ENCODE peak calls at places on chromosome 22, in eight cellular contexts. W, Q, A, H, E, R, J and L are unnamed samples.
A peak's percentile ranks its signal among the peaks of the same experiment; 100 is the strongest.

GRCh38 chr22:30970356-30970746 is 1.3 kb downstream of the TUG1 start:
- DNase-seq in W (no peak), Q (no peak), A (no peak), H (no peak), E (no peak), R (no peak), J (no peak), L (no peak)

GRCh38 chr22:24407278-24407665 is 20.1 kb upstream of the ADORA2A start:
- DNase-seq in W (no peak), Q (no peak), A (no peak), H (no peak), E (no peak), R (no peak), J (no peak), L (no peak)

GRCh38 chr22:36998620-36999351 is 20.5 kb downstream of the TST start:
- DNase-seq in W (no peak), Q (no peak), A (peak; percentile 34), H (no peak), E (no peak), R (peak; percentile 51), J (peak; percentile 63), L (no peak)

GRCh38 chr22:25700996-25701815 is 40.8 kb upstream of the MYO18B start:
- DNase-seq in W (no peak), Q (no peak), A (no peak), H (peak; percentile 62), E (no peak), R (peak; percentile 74), J (no peak), L (no peak)

GRCh38 chr22:24518228-24518627 is 23.1 kb downstream of the UPB1 start:
- DNase-seq in W (no peak), Q (no peak), A (no peak), H (no peak), E (no peak), R (no peak), J (no peak), L (no peak)

GRCh38 chr22:30210235-30210831 is 36.2 kb downstream of the LIF start:
- DNase-seq in W (no peak), Q (no peak), A (no peak), H (no peak), E (peak; percentile 27), R (peak; percentile 69), J (peak; percentile 96), L (no peak)

GRCh38 chr22:22903355-22903777 is 15.8 kb downstream of the IGLL5 start:
- DNase-seq in W (no peak), Q (no peak), A (no peak), H (no peak), E (no peak), R (no peak), J (no peak), L (no peak)

GRCh38 chr22:48592066-48592345 is 1235.7 kb downstream of the BRD1 start:
- DNase-seq in W (no peak), Q (no peak), A (no peak), H (no peak), E (no peak), R (no peak), J (no peak), L (no peak)

GRCh38 chr22:35421121-35421520 is 21.2 kb downstream of the MCM5 start:
- DNase-seq in W (no peak), Q (no peak), A (no peak), H (no peak), E (no peak), R (no peak), J (no peak), L (no peak)

GRCh38 chr22:30044369-30044768 is 35.9 kb upstream of the HORMAD2 start:
- DNase-seq in W (peak; percentile 54), Q (no peak), A (peak; percentile 12), H (peak; percentile 59), E (no peak), R (peak; percentile 97), J (peak; percentile 84), L (peak; percentile 63)